ENCODE peak calls at places on chromosomes 13 and 19, in eight cellular contexts. One of them, this sample, is unnamed. For H3K4me1, the result is how much of the 10 kb centered on the place peaks cover.

GRCh38 chr13:33279414-33279813 is 6.1 kb downstream of the STARD13 start:
- DNase-seq in psoas muscle: no peak
- DNase-seq in endodermal cell: no peak
- DNase-seq in tibial artery: no peak
- DNase-seq in fibroblast of lung: no peak
- DNase-seq in sigmoid colon: no peak
- DNase-seq in left lung: no peak
- DNase-seq in IMR-90: no peak
- DNase-seq in this sample: no peak

GRCh38 chr13:39035204-39035603 is 2.7 kb downstream of the PROSER1 start:
- DNase-seq in psoas muscle: no peak
- DNase-seq in endodermal cell: peak
- DNase-seq in tibial artery: no peak
- DNase-seq in fibroblast of lung: no peak
- DNase-seq in sigmoid colon: no peak
- DNase-seq in left lung: no peak
- DNase-seq in IMR-90: no peak
- DNase-seq in this sample: no peak

GRCh38 chr13:57629391-57629804 is 2.1 kb upstream of the PCDH17 start:
- DNase-seq in psoas muscle: no peak
- DNase-seq in endodermal cell: no peak
- DNase-seq in tibial artery: peak
- DNase-seq in fibroblast of lung: peak
- DNase-seq in sigmoid colon: no peak
- DNase-seq in left lung: peak
- DNase-seq in IMR-90: no peak
- DNase-seq in this sample: peak

GRCh38 chr19:56827708-56828107 is 12.8 kb downstream of the PEG3 start:
- DNase-seq in psoas muscle: no peak
- DNase-seq in endodermal cell: no peak
- DNase-seq in tibial artery: no peak
- DNase-seq in fibroblast of lung: no peak
- DNase-seq in sigmoid colon: no peak
- DNase-seq in left lung: no peak
- DNase-seq in IMR-90: no peak
- DNase-seq in this sample: no peak

GRCh38 chr13:104898484-104898883 is 1637.0 kb downstream of the EFNB2 start:
- DNase-seq in psoas muscle: no peak
- DNase-seq in endodermal cell: no peak
- DNase-seq in tibial artery: no peak
- DNase-seq in fibroblast of lung: no peak
- DNase-seq in sigmoid colon: no peak
- DNase-seq in left lung: no peak
- DNase-seq in IMR-90: no peak
- DNase-seq in this sample: no peak

GRCh38 chr13:110726726-110727125 is 13.2 kb downstream of the ING1 start:
- DNase-seq in psoas muscle: no peak
- DNase-seq in endodermal cell: no peak
- DNase-seq in tibial artery: no peak
- DNase-seq in fibroblast of lung: no peak
- DNase-seq in sigmoid colon: no peak
- DNase-seq in left lung: no peak
- DNase-seq in IMR-90: no peak
- DNase-seq in this sample: no peak

GRCh38 chr19:10508707-10509106 is 5.6 kb upstream of the KEAP1 start:
- DNase-seq in psoas muscle: no peak
- DNase-seq in endodermal cell: no peak
- DNase-seq in tibial artery: no peak
- DNase-seq in fibroblast of lung: no peak
- DNase-seq in sigmoid colon: no peak
- DNase-seq in left lung: no peak
- DNase-seq in IMR-90: peak
- DNase-seq in this sample: no peak

GRCh38 chr19:55206664-55207500 is 2.4 kb downstream of the PTPRH start:
- DNase-seq in psoas muscle: peak
- DNase-seq in endodermal cell: peak
- DNase-seq in tibial artery: no peak
- DNase-seq in fibroblast of lung: peak
- DNase-seq in sigmoid colon: peak
- DNase-seq in left lung: peak
- DNase-seq in IMR-90: peak
- DNase-seq in this sample: peak

GRCh38 chr13:77022341-77022740 is 4.6 kb downstream of the FBXL3 start:
- DNase-seq in psoas muscle: no peak
- DNase-seq in endodermal cell: no peak
- DNase-seq in tibial artery: no peak
- DNase-seq in fibroblast of lung: no peak
- DNase-seq in sigmoid colon: no peak
- DNase-seq in left lung: no peak
- DNase-seq in IMR-90: peak
- DNase-seq in this sample: no peak

GRCh38 chr13:33633701-33634525 is 184.0 kb upstream of the RFC3 start:
- DNase-seq in psoas muscle: no peak
- DNase-seq in endodermal cell: no peak
- DNase-seq in tibial artery: no peak
- DNase-seq in fibroblast of lung: no peak
- DNase-seq in sigmoid colon: no peak
- DNase-seq in left lung: no peak
- DNase-seq in IMR-90: peak
- DNase-seq in this sample: peak

GRCh38 chr19:31418055-31418454 is 68.8 kb upstream of the TSHZ3 start:
- DNase-seq in psoas muscle: no peak
- DNase-seq in endodermal cell: peak
- DNase-seq in tibial artery: no peak
- DNase-seq in fibroblast of lung: no peak
- DNase-seq in sigmoid colon: no peak
- DNase-seq in left lung: no peak
- DNase-seq in IMR-90: no peak
- DNase-seq in this sample: no peak
- H3K27ac ChIP-seq in psoas muscle: no peak
- H3K27ac ChIP-seq in endodermal cell: no peak
- H3K27ac ChIP-seq in tibial artery: no peak
- H3K27ac ChIP-seq in fibroblast of lung: no peak
- H3K27ac ChIP-seq in sigmoid colon: no peak
- H3K27ac ChIP-seq in left lung: no peak
- H3K27ac ChIP-seq in IMR-90: no peak
- H3K27ac ChIP-seq in this sample: no peak

GRCh38 chr13:46686171-46686570 is 110.8 kb downstream of the ESD start:
- DNase-seq in psoas muscle: no peak
- DNase-seq in endodermal cell: no peak
- DNase-seq in tibial artery: no peak
- DNase-seq in fibroblast of lung: no peak
- DNase-seq in sigmoid colon: no peak
- DNase-seq in left lung: no peak
- DNase-seq in IMR-90: no peak
- DNase-seq in this sample: no peak
- H3K4me1 ChIP-seq in psoas muscle: under half
- H3K4me1 ChIP-seq in endodermal cell: under half
- H3K4me1 ChIP-seq in tibial artery: under half
- H3K4me1 ChIP-seq in fibroblast of lung: under half
- H3K4me1 ChIP-seq in sigmoid colon: under half
- H3K4me1 ChIP-seq in left lung: under half
- H3K4me1 ChIP-seq in IMR-90: under half
- H3K4me1 ChIP-seq in this sample: half or more

GRCh38 chr19:11535792-11536595 is 2.7 kb upstream of the CNN1 start:
- DNase-seq in psoas muscle: peak
- DNase-seq in endodermal cell: peak
- DNase-seq in tibial artery: peak
- DNase-seq in fibroblast of lung: peak
- DNase-seq in sigmoid colon: peak
- DNase-seq in left lung: peak
- DNase-seq in IMR-90: peak
- DNase-seq in this sample: peak

GRCh38 chr19:11528551-11529341 is at the start of gene ECSIT:
- DNase-seq in psoas muscle: peak
- DNase-seq in endodermal cell: peak
- DNase-seq in tibial artery: peak
- DNase-seq in fibroblast of lung: peak
- DNase-seq in sigmoid colon: peak
- DNase-seq in left lung: peak
- DNase-seq in IMR-90: peak
- DNase-seq in this sample: peak

GRCh38 chr19:11534538-11534937 is 4.1 kb upstream of the CNN1 start:
- DNase-seq in psoas muscle: no peak
- DNase-seq in endodermal cell: no peak
- DNase-seq in tibial artery: no peak
- DNase-seq in fibroblast of lung: no peak
- DNase-seq in sigmoid colon: no peak
- DNase-seq in left lung: no peak
- DNase-seq in IMR-90: no peak
- DNase-seq in this sample: no peak

DNA sequence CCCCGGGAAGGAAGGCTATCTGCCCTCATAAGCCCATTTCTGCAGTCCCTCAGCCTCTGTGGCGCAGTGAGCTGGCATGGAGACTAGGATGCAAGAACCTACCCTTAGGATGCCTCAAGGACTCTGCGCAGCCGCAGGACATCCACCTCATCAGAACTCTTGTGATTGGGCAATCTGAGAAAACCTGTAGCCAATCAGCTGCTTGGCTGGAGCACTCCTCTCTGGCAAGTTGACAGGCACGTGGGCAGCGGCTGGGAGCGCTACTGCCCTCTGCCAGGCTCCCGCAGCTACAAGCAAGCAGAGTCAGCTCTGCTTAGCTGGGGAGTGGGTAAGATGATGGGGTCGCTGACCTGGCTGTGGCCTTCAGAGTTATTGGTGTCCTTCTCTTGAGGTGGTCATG is 1.5 kb upstream of the ECSIT start:
- DNase-seq in psoas muscle: peak
- DNase-seq in endodermal cell: peak
- DNase-seq in tibial artery: peak
- DNase-seq in fibroblast of lung: peak
- DNase-seq in sigmoid colon: peak
- DNase-seq in left lung: peak
- DNase-seq in IMR-90: peak
- DNase-seq in this sample: peak
- TF ChIP-seq CTCF in psoas muscle: peak
- TF ChIP-seq CTCF in endodermal cell: peak
- TF ChIP-seq CTCF in tibial artery: no peak
- TF ChIP-seq CTCF in fibroblast of lung: peak
- TF ChIP-seq CTCF in sigmoid colon: no peak
- TF ChIP-seq CTCF in left lung: no peak
- TF ChIP-seq CTCF in IMR-90: peak
- TF ChIP-seq CTCF in this sample: peak

GRCh38 chr19:7617735-7618134 is 11.6 kb downstream of the XAB2 start:
- DNase-seq in psoas muscle: no peak
- DNase-seq in endodermal cell: no peak
- DNase-seq in tibial artery: no peak
- DNase-seq in fibroblast of lung: no peak
- DNase-seq in sigmoid colon: no peak
- DNase-seq in left lung: peak
- DNase-seq in IMR-90: no peak
- DNase-seq in this sample: no peak
- H3K27ac ChIP-seq in psoas muscle: no peak
- H3K27ac ChIP-seq in endodermal cell: no peak
- H3K27ac ChIP-seq in tibial artery: no peak
- H3K27ac ChIP-seq in fibroblast of lung: no peak
- H3K27ac ChIP-seq in sigmoid colon: no peak
- H3K27ac ChIP-seq in left lung: peak
- H3K27ac ChIP-seq in IMR-90: no peak
- H3K27ac ChIP-seq in this sample: no peak

GRCh38 chr19:38852231-38853044 is 2.7 kb upstream of the HNRNPL start:
- DNase-seq in psoas muscle: peak
- DNase-seq in endodermal cell: peak
- DNase-seq in tibial artery: peak
- DNase-seq in fibroblast of lung: peak
- DNase-seq in sigmoid colon: peak
- DNase-seq in left lung: peak
- DNase-seq in IMR-90: peak
- DNase-seq in this sample: peak

GRCh38 chr19:38853214-38853613 is 3.4 kb upstream of the HNRNPL start:
- DNase-seq in psoas muscle: no peak
- DNase-seq in endodermal cell: no peak
- DNase-seq in tibial artery: no peak
- DNase-seq in fibroblast of lung: no peak
- DNase-seq in sigmoid colon: no peak
- DNase-seq in left lung: no peak
- DNase-seq in IMR-90: no peak
- DNase-seq in this sample: no peak

GRCh38 chr19:38861368-38861767 is 11.6 kb upstream of the HNRNPL start:
- DNase-seq in psoas muscle: no peak
- DNase-seq in endodermal cell: no peak
- DNase-seq in tibial artery: no peak
- DNase-seq in fibroblast of lung: no peak
- DNase-seq in sigmoid colon: no peak
- DNase-seq in left lung: no peak
- DNase-seq in IMR-90: no peak
- DNase-seq in this sample: no peak

GRCh38 chr19:38851622-38852230 is 1.9 kb upstream of the HNRNPL start:
- DNase-seq in psoas muscle: peak
- DNase-seq in endodermal cell: peak
- DNase-seq in tibial artery: peak
- DNase-seq in fibroblast of lung: peak
- DNase-seq in sigmoid colon: peak
- DNase-seq in left lung: peak
- DNase-seq in IMR-90: peak
- DNase-seq in this sample: peak

DNA sequence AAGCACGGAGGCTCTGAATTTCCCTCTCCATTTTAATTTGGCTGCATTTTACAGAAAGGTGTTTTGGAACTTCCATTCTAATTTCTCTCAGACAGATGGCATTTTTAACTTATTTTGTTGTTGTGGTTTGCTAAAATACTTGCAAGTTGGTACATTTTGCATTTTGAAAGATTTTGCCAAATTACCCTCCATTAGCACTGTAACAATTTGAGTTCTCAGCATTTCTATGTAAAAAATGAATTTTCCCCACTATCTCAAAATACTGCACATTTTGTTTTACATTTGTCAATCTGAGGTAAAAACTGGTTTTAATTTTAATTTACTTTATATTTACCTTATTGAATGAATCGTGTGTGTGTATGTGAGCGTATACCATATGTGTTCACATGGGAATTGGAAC is 7.0 kb upstream of the HNRNPL start:
- DNase-seq in psoas muscle: no peak
- DNase-seq in endodermal cell: no peak
- DNase-seq in tibial artery: no peak
- DNase-seq in fibroblast of lung: no peak
- DNase-seq in sigmoid colon: no peak
- DNase-seq in left lung: no peak
- DNase-seq in IMR-90: no peak
- DNase-seq in this sample: no peak
- H3K4me1 ChIP-seq in psoas muscle: under half
- H3K4me1 ChIP-seq in endodermal cell: under half
- H3K4me1 ChIP-seq in tibial artery: under half
- H3K4me1 ChIP-seq in fibroblast of lung: under half
- H3K4me1 ChIP-seq in sigmoid colon: under half
- H3K4me1 ChIP-seq in left lung: under half
- H3K4me1 ChIP-seq in IMR-90: under half
- H3K4me1 ChIP-seq in this sample: under half

GRCh38 chr13:102402292-102402691 is 444 bp upstream of the FGF14 start:
- DNase-seq in psoas muscle: peak
- DNase-seq in endodermal cell: peak
- DNase-seq in tibial artery: no peak
- DNase-seq in fibroblast of lung: peak
- DNase-seq in sigmoid colon: peak
- DNase-seq in left lung: peak
- DNase-seq in IMR-90: peak
- DNase-seq in this sample: peak
- TF ChIP-seq CTCF in psoas muscle: no peak
- TF ChIP-seq CTCF in endodermal cell: peak
- TF ChIP-seq CTCF in tibial artery: no peak
- TF ChIP-seq CTCF in fibroblast of lung: peak
- TF ChIP-seq CTCF in sigmoid colon: no peak
- TF ChIP-seq CTCF in left lung: no peak
- TF ChIP-seq CTCF in IMR-90: no peak
- TF ChIP-seq CTCF in this sample: peak